ENCODE peak calls at places on chromosomes 11 and 22, in nine cellular contexts. One of them, this sample, is unnamed.
A peak's percentile ranks its signal among the peaks of the same experiment; 100 is the strongest.

GRCh38 chr11:69918231-69918937 is 99.2 kb upstream of the FGF3 start:
- DNase-seq in transverse colon: peak; percentile 3
- DNase-seq in breast epithelium: no peak
- DNase-seq in stomach: peak; percentile 74
- DNase-seq in prostate gland: no peak
- DNase-seq in GM23338: no peak
- DNase-seq in GM12891: no peak
- DNase-seq in HL-60: no peak
- DNase-seq in SK-N-SH: no peak
- DNase-seq in this sample: peak; percentile 54

GRCh38 chr11:115631609-115632008 is 127.4 kb upstream of the CADM1 start:
- DNase-seq in transverse colon: no peak
- DNase-seq in breast epithelium: no peak
- DNase-seq in stomach: no peak
- DNase-seq in prostate gland: no peak
- DNase-seq in GM23338: no peak
- DNase-seq in GM12891: no peak
- DNase-seq in HL-60: no peak
- DNase-seq in SK-N-SH: no peak
- DNase-seq in this sample: no peak

GRCh38 chr11:118870396-118871343 is 13.0 kb upstream of the CXCR5 start:
- DNase-seq in transverse colon: peak; percentile 28
- DNase-seq in breast epithelium: peak; percentile 41
- DNase-seq in stomach: no peak
- DNase-seq in prostate gland: peak; percentile 41
- DNase-seq in GM23338: peak; percentile 42
- DNase-seq in GM12891: no peak
- DNase-seq in HL-60: no peak
- DNase-seq in SK-N-SH: peak; percentile 14
- DNase-seq in this sample: peak; percentile 82

GRCh38 chr11:47553417-47553746 is 450 bp upstream of the CELF1 start:
- DNase-seq in transverse colon: no peak
- DNase-seq in breast epithelium: no peak
- DNase-seq in stomach: peak; percentile 27
- DNase-seq in prostate gland: no peak
- DNase-seq in GM23338: no peak
- DNase-seq in GM12891: no peak
- DNase-seq in HL-60: no peak
- DNase-seq in SK-N-SH: no peak
- DNase-seq in this sample: no peak

GRCh38 chr11:79062814-79063762 is 377.7 kb downstream of the TENM4 start:
- DNase-seq in transverse colon: no peak
- DNase-seq in breast epithelium: no peak
- DNase-seq in stomach: no peak
- DNase-seq in prostate gland: no peak
- DNase-seq in GM23338: peak; percentile 80
- DNase-seq in GM12891: no peak
- DNase-seq in HL-60: no peak
- DNase-seq in SK-N-SH: peak; percentile 73
- DNase-seq in this sample: no peak

GRCh38 chr22:26590525-26590858 is 560 bp upstream of the TPST2 start:
- DNase-seq in transverse colon: no peak
- DNase-seq in breast epithelium: no peak
- DNase-seq in stomach: no peak
- DNase-seq in prostate gland: no peak
- DNase-seq in GM23338: no peak
- DNase-seq in GM12891: no peak
- DNase-seq in HL-60: no peak
- DNase-seq in SK-N-SH: no peak
- DNase-seq in this sample: no peak

GRCh38 chr22:44181033-44181911 is 547 bp downstream of the PARVG start:
- DNase-seq in transverse colon: peak; percentile 53
- DNase-seq in breast epithelium: no peak
- DNase-seq in stomach: peak; percentile 43
- DNase-seq in prostate gland: no peak
- DNase-seq in GM23338: no peak
- DNase-seq in GM12891: peak; percentile 47
- DNase-seq in HL-60: peak; percentile 91
- DNase-seq in SK-N-SH: no peak
- DNase-seq in this sample: no peak

GRCh38 chr22:23744001-23744400 is 6.9 kb downstream of the ZNF70 start:
- DNase-seq in transverse colon: no peak
- DNase-seq in breast epithelium: no peak
- DNase-seq in stomach: no peak
- DNase-seq in prostate gland: no peak
- DNase-seq in GM23338: no peak
- DNase-seq in GM12891: no peak
- DNase-seq in HL-60: no peak
- DNase-seq in SK-N-SH: no peak
- DNase-seq in this sample: no peak

GRCh38 chr11:122661182-122661945 is 5.8 kb downstream of the UBASH3B start:
- DNase-seq in transverse colon: no peak
- DNase-seq in breast epithelium: no peak
- DNase-seq in stomach: no peak
- DNase-seq in prostate gland: no peak
- DNase-seq in GM23338: no peak
- DNase-seq in GM12891: no peak
- DNase-seq in HL-60: no peak
- DNase-seq in SK-N-SH: no peak
- DNase-seq in this sample: no peak

GRCh38 chr22:47143249-47143938 is 380.9 kb downstream of the TBC1D22A start:
- DNase-seq in transverse colon: peak; percentile 15
- DNase-seq in breast epithelium: peak; percentile 21
- DNase-seq in stomach: peak; percentile 72
- DNase-seq in prostate gland: no peak
- DNase-seq in GM23338: no peak
- DNase-seq in GM12891: no peak
- DNase-seq in HL-60: no peak
- DNase-seq in SK-N-SH: no peak
- DNase-seq in this sample: no peak

GRCh38 chr11:37788141-37788877 is 1190.3 kb upstream of the RAG2 start:
- DNase-seq in transverse colon: no peak
- DNase-seq in breast epithelium: no peak
- DNase-seq in stomach: no peak
- DNase-seq in prostate gland: no peak
- DNase-seq in GM23338: no peak
- DNase-seq in GM12891: no peak
- DNase-seq in HL-60: no peak
- DNase-seq in SK-N-SH: no peak
- DNase-seq in this sample: no peak

GRCh38 chr22:37525073-37525745 is 6.0 kb upstream of the CARD10 start:
- DNase-seq in transverse colon: no peak
- DNase-seq in breast epithelium: peak; percentile 55
- DNase-seq in stomach: no peak
- DNase-seq in prostate gland: no peak
- DNase-seq in GM23338: no peak
- DNase-seq in GM12891: no peak
- DNase-seq in HL-60: no peak
- DNase-seq in SK-N-SH: peak; percentile 37
- DNase-seq in this sample: no peak

DNA sequence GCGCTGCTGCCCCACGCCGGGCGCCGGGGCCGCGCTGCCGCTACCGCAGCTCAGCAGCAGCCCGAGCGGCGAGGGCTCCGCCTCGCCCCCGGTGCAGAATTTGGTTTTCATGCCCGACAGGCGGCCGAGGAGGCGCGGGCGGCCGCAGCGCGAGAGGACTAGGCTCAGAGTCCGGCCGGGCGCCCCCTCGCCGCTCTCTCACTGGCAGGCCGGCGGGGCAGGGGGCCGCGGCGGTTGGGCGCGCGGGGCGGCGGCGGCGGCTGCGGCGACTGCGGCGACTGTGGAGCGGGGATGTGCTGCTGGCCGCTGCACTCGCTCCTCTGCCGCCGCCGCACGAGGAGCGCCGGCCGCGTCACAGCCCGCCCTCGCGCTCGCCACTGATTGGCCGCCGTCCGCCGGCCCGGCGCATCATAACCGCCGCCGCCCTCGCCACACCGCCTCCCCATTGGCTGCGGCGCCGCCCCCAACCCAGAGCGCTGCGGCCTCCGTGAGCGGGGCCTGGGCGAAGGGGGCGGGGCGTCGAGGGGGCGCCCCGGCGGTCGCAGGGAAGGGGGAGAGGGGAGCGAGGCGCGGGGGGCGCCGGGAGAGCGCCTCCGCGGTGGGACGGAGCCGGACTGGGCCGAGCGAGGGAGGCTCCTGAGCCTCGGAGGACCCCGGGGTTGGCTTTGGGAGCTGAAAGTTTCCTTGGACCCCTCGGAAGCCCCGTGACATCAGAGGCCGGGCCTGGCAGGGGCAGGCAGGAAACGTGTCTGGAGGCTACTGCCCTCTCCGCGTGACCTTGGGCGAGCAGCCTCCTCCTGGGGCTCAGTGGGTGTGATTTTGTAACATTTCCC is at the start of gene CHKA:
- DNase-seq in transverse colon: peak; percentile 95
- DNase-seq in breast epithelium: peak; percentile 92
- DNase-seq in stomach: peak; percentile 96
- DNase-seq in prostate gland: peak; percentile 94
- DNase-seq in GM23338: peak; percentile 97
- DNase-seq in GM12891: peak; percentile 97
- DNase-seq in HL-60: peak; percentile 75
- DNase-seq in SK-N-SH: peak; percentile 99
- DNase-seq in this sample: peak; percentile 97
- TF ChIP-seq POLR2AphosphoS5 in transverse colon: peak; percentile 93
- TF ChIP-seq POLR2AphosphoS5 in breast epithelium: peak; percentile 86
- TF ChIP-seq POLR2AphosphoS5 in stomach: peak; percentile 91
- TF ChIP-seq POLR2AphosphoS5 in prostate gland: peak; percentile 14
- TF ChIP-seq POLR2AphosphoS5 in GM23338: peak; percentile 23
- TF ChIP-seq POLR2AphosphoS5 in GM12891: peak; percentile 20
- TF ChIP-seq POLR2AphosphoS5 in HL-60: no peak
- TF ChIP-seq POLR2AphosphoS5 in SK-N-SH: peak; percentile 47
- TF ChIP-seq POLR2AphosphoS5 in this sample: peak; percentile 87

GRCh38 chr11:126115820-126116319 is 53.2 kb upstream of the CDON start:
- DNase-seq in transverse colon: peak; percentile 73
- DNase-seq in breast epithelium: peak; percentile 75
- DNase-seq in stomach: peak; percentile 85
- DNase-seq in prostate gland: peak; percentile 84
- DNase-seq in GM23338: peak; percentile 39
- DNase-seq in GM12891: no peak
- DNase-seq in HL-60: no peak
- DNase-seq in SK-N-SH: peak; percentile 62
- DNase-seq in this sample: peak; percentile 92
- TF ChIP-seq POLR2AphosphoS5 in transverse colon: peak; percentile 74
- TF ChIP-seq POLR2AphosphoS5 in breast epithelium: peak; percentile 56
- TF ChIP-seq POLR2AphosphoS5 in stomach: peak; percentile 71
- TF ChIP-seq POLR2AphosphoS5 in prostate gland: peak; percentile 85
- TF ChIP-seq POLR2AphosphoS5 in GM23338: no peak
- TF ChIP-seq POLR2AphosphoS5 in GM12891: no peak
- TF ChIP-seq POLR2AphosphoS5 in HL-60: no peak
- TF ChIP-seq POLR2AphosphoS5 in SK-N-SH: no peak
- TF ChIP-seq POLR2AphosphoS5 in this sample: peak; percentile 72

DNA sequence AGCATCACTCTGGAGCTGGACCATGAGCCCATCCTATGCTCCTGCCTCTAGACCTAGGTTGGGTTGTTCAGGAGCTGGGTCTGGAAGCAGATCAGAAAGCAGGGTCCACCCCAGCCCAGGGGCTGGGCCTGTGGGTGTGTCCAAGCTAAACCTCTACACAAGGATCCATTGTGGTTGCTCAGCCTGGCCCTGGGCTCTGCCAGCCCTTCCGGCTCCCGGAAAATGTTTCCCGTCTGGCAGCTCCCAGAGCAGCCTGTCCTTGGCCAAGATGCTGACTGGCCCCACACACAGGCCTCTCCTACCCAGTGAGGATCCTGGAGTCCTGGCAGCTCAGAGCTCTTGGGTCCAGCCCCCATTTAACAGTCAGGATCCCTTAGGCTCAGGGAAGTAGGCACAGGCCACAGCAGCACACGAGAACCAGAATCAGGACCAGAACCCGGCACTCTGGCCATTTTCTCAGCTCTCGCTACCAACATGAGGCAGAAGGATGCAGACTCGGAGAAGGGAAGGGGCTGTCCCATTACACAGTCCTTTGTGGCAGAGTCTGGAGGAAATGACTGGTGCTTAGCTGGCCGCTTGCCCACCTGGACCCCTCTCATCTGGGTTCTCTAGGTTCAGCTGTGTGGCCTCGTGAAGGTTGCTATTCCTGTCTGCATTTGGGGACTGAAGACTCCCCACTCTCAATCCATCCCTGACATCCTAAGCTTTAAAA is 35.4 kb upstream of the FCHSD2 start:
- DNase-seq in transverse colon: no peak
- DNase-seq in breast epithelium: peak; percentile 61
- DNase-seq in stomach: peak; percentile 36
- DNase-seq in prostate gland: no peak
- DNase-seq in GM23338: no peak
- DNase-seq in GM12891: no peak
- DNase-seq in HL-60: no peak
- DNase-seq in SK-N-SH: no peak
- DNase-seq in this sample: peak; percentile 68
- TF ChIP-seq POLR2AphosphoS5 in transverse colon: no peak
- TF ChIP-seq POLR2AphosphoS5 in breast epithelium: no peak
- TF ChIP-seq POLR2AphosphoS5 in stomach: no peak
- TF ChIP-seq POLR2AphosphoS5 in prostate gland: no peak
- TF ChIP-seq POLR2AphosphoS5 in GM23338: no peak
- TF ChIP-seq POLR2AphosphoS5 in GM12891: no peak
- TF ChIP-seq POLR2AphosphoS5 in HL-60: no peak
- TF ChIP-seq POLR2AphosphoS5 in SK-N-SH: no peak
- TF ChIP-seq POLR2AphosphoS5 in this sample: no peak

GRCh38 chr11:92826597-92826996 is 142.9 kb upstream of the MTNR1B start:
- DNase-seq in transverse colon: no peak
- DNase-seq in breast epithelium: no peak
- DNase-seq in stomach: no peak
- DNase-seq in prostate gland: no peak
- DNase-seq in GM23338: peak; percentile 39
- DNase-seq in GM12891: no peak
- DNase-seq in HL-60: no peak
- DNase-seq in SK-N-SH: no peak
- DNase-seq in this sample: no peak

GRCh38 chr11:92828576-92828975 is 140.9 kb upstream of the MTNR1B start:
- DNase-seq in transverse colon: no peak
- DNase-seq in breast epithelium: no peak
- DNase-seq in stomach: no peak
- DNase-seq in prostate gland: no peak
- DNase-seq in GM23338: peak; percentile 33
- DNase-seq in GM12891: no peak
- DNase-seq in HL-60: no peak
- DNase-seq in SK-N-SH: peak; percentile 68
- DNase-seq in this sample: no peak

GRCh38 chr11:92827132-92827531 is 142.3 kb upstream of the MTNR1B start:
- DNase-seq in transverse colon: no peak
- DNase-seq in breast epithelium: no peak
- DNase-seq in stomach: no peak
- DNase-seq in prostate gland: no peak
- DNase-seq in GM23338: no peak
- DNase-seq in GM12891: no peak
- DNase-seq in HL-60: no peak
- DNase-seq in SK-N-SH: no peak
- DNase-seq in this sample: no peak

GRCh38 chr11:92829121-92829520 is 140.3 kb upstream of the MTNR1B start:
- DNase-seq in transverse colon: no peak
- DNase-seq in breast epithelium: no peak
- DNase-seq in stomach: no peak
- DNase-seq in prostate gland: no peak
- DNase-seq in GM23338: no peak
- DNase-seq in GM12891: no peak
- DNase-seq in HL-60: no peak
- DNase-seq in SK-N-SH: no peak
- DNase-seq in this sample: no peak

GRCh38 chr11:92826136-92826535 is 143.3 kb upstream of the MTNR1B start:
- DNase-seq in transverse colon: no peak
- DNase-seq in breast epithelium: no peak
- DNase-seq in stomach: no peak
- DNase-seq in prostate gland: no peak
- DNase-seq in GM23338: no peak
- DNase-seq in GM12891: no peak
- DNase-seq in HL-60: no peak
- DNase-seq in SK-N-SH: no peak
- DNase-seq in this sample: no peak
- TF ChIP-seq POLR2AphosphoS5 in transverse colon: no peak
- TF ChIP-seq POLR2AphosphoS5 in breast epithelium: no peak
- TF ChIP-seq POLR2AphosphoS5 in stomach: no peak
- TF ChIP-seq POLR2AphosphoS5 in prostate gland: no peak
- TF ChIP-seq POLR2AphosphoS5 in GM23338: no peak
- TF ChIP-seq POLR2AphosphoS5 in GM12891: no peak
- TF ChIP-seq POLR2AphosphoS5 in HL-60: no peak
- TF ChIP-seq POLR2AphosphoS5 in SK-N-SH: no peak
- TF ChIP-seq POLR2AphosphoS5 in this sample: no peak

This sample was measured in sigmoid colon.